ENCODE peak calls at places on chromosomes 13 and 19, in six cellular contexts. L is hepatocyte; Q is CD8-positive, alpha-beta memory T cell; I is fibroblast of lung; B is stomach; C is psoas muscle. S is an unnamed sample.

GRCh38 chr13:52411629-52412028 is 5.7 kb upstream of the THSD1 start:
- DNase-seq in L (peak; percentile 51), Q (no peak), B (no peak), I (peak; percentile 92), C (no peak), S (no peak)

GRCh38 chr13:113634279-113635047 is 23.5 kb downstream of the ATP4B start:
- DNase-seq in B (no peak), I (no peak), C (no peak), L (no peak), Q (peak; percentile 73), S (peak; percentile 12)

GRCh38 chr19:29371766-29372415 is 153.9 kb upstream of the VSTM2B start:
- DNase-seq in L (no peak), B (no peak), I (no peak), C (no peak), Q (no peak), S (peak; percentile 25)

GRCh38 chr13:65063753-65064152 is 2166.4 kb downstream of the PCDH9 start:
- DNase-seq in C (no peak), B (no peak), Q (no peak), L (no peak), I (peak; percentile 87), S (no peak)

GRCh38 chr13:50106559-50106958 is 91.3 kb downstream of the KCNRG start:
- DNase-seq in B (no peak), Q (no peak), L (no peak), I (no peak), C (no peak), S (no peak)

GRCh38 chr19:49781394-49781793 is 14.6 kb downstream of the AP2A1 start:
- DNase-seq in B (no peak), Q (no peak), L (no peak), C (no peak), I (no peak), S (no peak)

GRCh38 chr13:41649659-41650058 is 192.3 kb downstream of the RGCC start:
- DNase-seq in I (peak; percentile 42), C (no peak), L (no peak), Q (no peak), B (no peak), S (no peak)

GRCh38 chr19:46271488-46272197 is 25.2 kb upstream of the HIF3A start:
- DNase-seq in Q (no peak), I (no peak), C (no peak), L (peak; percentile 58), B (no peak), S (no peak)

GRCh38 chr13:42110410-42111155 is 62.1 kb downstream of the DGKH start:
- DNase-seq in I (peak; percentile 87), C (no peak), Q (peak; percentile 52), L (peak; percentile 76), B (no peak), S (no peak)

GRCh38 chr13:28582225-28582891 is 76.6 kb upstream of the POMP start:
- DNase-seq in C (no peak), I (peak; percentile 32), B (no peak), Q (no peak), L (no peak), S (no peak)

GRCh38 chr19:7177926-7178325 is 108.4 kb downstream of the ZNF557 start:
- DNase-seq in L (no peak), Q (no peak), I (no peak), C (no peak), B (no peak), S (no peak)

GRCh38 chr19:27905074-27905473 is 1307.9 kb downstream of the UQCRFS1 start:
- DNase-seq in I (no peak), L (no peak), B (no peak), C (no peak), Q (no peak), S (no peak)

GRCh38 chr13:51385114-51385513 is 45.6 kb downstream of the SERPINE3 start:
- DNase-seq in B (no peak), C (no peak), Q (no peak), L (no peak), I (no peak), S (no peak)

GRCh38 chr19:34431681-34432402 is 3.7 kb downstream of the UBA2 start:
- DNase-seq in I (peak; percentile 10), C (no peak), L (no peak), Q (no peak), B (no peak), S (no peak)

GRCh38 chr19:34313188-34313587 is 51.8 kb upstream of the GPI start:
- DNase-seq in B (no peak), C (no peak), I (peak; percentile 52), L (peak; percentile 30), Q (no peak), S (no peak)

GRCh38 chr19:6278740-6279619 is 795 bp downstream of the MLLT1 start:
- DNase-seq in I (no peak), L (peak; percentile 38), B (no peak), C (peak; percentile 65), Q (peak; percentile 24), S (no peak)

GRCh38 chr19:40144947-40145748 is 46.1 kb upstream of the MAP3K10 start:
- DNase-seq in L (no peak), C (no peak), Q (no peak), B (no peak), I (no peak), S (no peak)

GRCh38 chr19:5487222-5487621 is 32.0 kb downstream of the ZNRF4 start:
- DNase-seq in Q (no peak), C (no peak), I (no peak), B (no peak), L (no peak), S (no peak)

GRCh38 chr19:12885749-12886706 is 973 bp downstream of the KLF1 start:
- DNase-seq in B (no peak), I (no peak), Q (no peak), L (no peak), C (no peak), S (no peak)

GRCh38 chr19:23887642-23888041 is 27.0 kb upstream of the ZNF726 start:
- DNase-seq in Q (no peak), C (no peak), L (no peak), B (peak; percentile 44), I (no peak), S (no peak)

GRCh38 chr13:70237131-70237530 is 128.9 kb upstream of the KLHL1 start:
- DNase-seq in C (no peak), L (no peak), Q (no peak), I (no peak), B (no peak), S (no peak)

GRCh38 chr19:55581828-55582223 is 1.2 kb upstream of the ZNF579 start:
- DNase-seq in L (peak; percentile 27), I (no peak), Q (no peak), C (no peak), B (no peak), S (no peak)

GRCh38 chr19:42628411-42629135 is 33.8 kb upstream of the CEACAM8 start:
- DNase-seq in I (no peak), B (no peak), Q (no peak), C (no peak), L (no peak), S (no peak)

GRCh38 chr19:29079331-29079730 is 133.6 kb downstream of the UQCRFS1 start:
- DNase-seq in I (no peak), B (no peak), C (no peak), Q (no peak), L (no peak), S (no peak)

GRCh38 chr19:48676487-48676886 is 3.7 kb upstream of the NTN5 start:
- DNase-seq in I (no peak), Q (no peak), L (no peak), C (no peak), B (no peak), S (no peak)

GRCh38 chr19:2415281-2415972 is 12.0 kb downstream of the TIMM13 start:
- DNase-seq in L (no peak), Q (no peak), I (no peak), C (peak; percentile 48), B (no peak), S (no peak)

GRCh38 chr13:101514100-101514499 is 61.6 kb downstream of the ITGBL1 start:
- DNase-seq in C (no peak), I (no peak), L (no peak), Q (no peak), B (no peak), S (no peak)

GRCh38 chr13:101512650-101513049 is 60.2 kb downstream of the ITGBL1 start:
- DNase-seq in B (no peak), C (no peak), Q (no peak), L (no peak), I (no peak), S (no peak)

GRCh38 chr13:101514695-101515275 is 62.3 kb downstream of the ITGBL1 start:
- DNase-seq in C (no peak), L (peak; percentile 71), I (peak; percentile 86), B (no peak), Q (peak; percentile 9), S (no peak)

GRCh38 chr13:101515504-101515903 is 63.0 kb downstream of the ITGBL1 start:
- DNase-seq in I (no peak), Q (no peak), L (no peak), C (no peak), B (no peak), S (no peak)

GRCh38 chr13:101516262-101516661 is 63.8 kb downstream of the ITGBL1 start:
- DNase-seq in C (no peak), L (no peak), I (no peak), B (no peak), Q (no peak), S (no peak)
- H3K27ac ChIP-seq in C (no peak overlapping the region), L (no peak overlapping the region), I (no peak overlapping the region), B (no peak overlapping the region), Q (no peak overlapping the region), S (no peak overlapping the region)

GRCh38 chr19:44687898-44688297 is 11.1 kb upstream of the CEACAM16 start:
- DNase-seq in Q (no peak), B (no peak), C (no peak), I (no peak), L (no peak), S (no peak)
- H3K4me1 ChIP-seq in Q (peaks cover 20% of the 10 kb centered on the region), B (peaks cover 33% of the 10 kb centered on the region), C (peaks cover 3% of the 10 kb centered on the region), I (peaks cover 11% of the 10 kb centered on the region), L (peaks cover 13% of the 10 kb centered on the region), S (peaks cover 13% of the 10 kb centered on the region)

GRCh38 chr19:38841787-38842438 is 7.9 kb downstream of the HNRNPL start:
- DNase-seq in L (no peak), C (peak; percentile 38), B (no peak), I (no peak), Q (peak; percentile 79), S (no peak)
- H3K27ac ChIP-seq in L (no peak overlapping the region), C (peak overlapping the region; percentile 99), B (peak overlapping the region; percentile 78), I (no peak overlapping the region), Q (no peak overlapping the region), S (no peak overlapping the region)

GRCh38 chr19:4064073-4064550 is 2.6 kb downstream of the ZBTB7A start:
- DNase-seq in L (peak; percentile 54), I (no peak), C (peak; percentile 72), B (no peak), Q (no peak), S (no peak)

GRCh38 chr19:4061683-4062575 is 4.8 kb downstream of the ZBTB7A start:
- DNase-seq in L (peak; percentile 85), Q (no peak), I (no peak), C (peak; percentile 63), B (peak; percentile 86), S (no peak)

GRCh38 chr19:4061178-4061682 is 5.5 kb downstream of the ZBTB7A start:
- DNase-seq in I (no peak), Q (no peak), L (peak; percentile 85), B (peak; percentile 93), C (peak; percentile 94), S (peak; percentile 95)

GRCh38 chr19:4063369-4064072 is 3.2 kb downstream of the ZBTB7A start:
- DNase-seq in C (peak; percentile 62), B (no peak), Q (no peak), L (peak; percentile 55), I (no peak), S (no peak)

GRCh38 chr19:4062576-4063368 is 3.9 kb downstream of the ZBTB7A start:
- DNase-seq in C (peak; percentile 55), I (no peak), L (no peak), B (no peak), Q (no peak), S (no peak)
- H3K4me1 ChIP-seq in C (peaks cover 64% of the 10 kb centered on the region), I (peaks cover 52% of the 10 kb centered on the region), L (peaks cover 59% of the 10 kb centered on the region), B (peaks cover 67% of the 10 kb centered on the region), Q (peaks cover 52% of the 10 kb centered on the region), S (peaks cover 69% of the 10 kb centered on the region)

S was measured in suprapubic skin.